ENCODE peak calls at places on chromosomes 5 and 9, in seven cellular contexts. B, X, S, K, Z, J and N are unnamed samples.

GRCh38 chr9:81589392-81589791 is 100.0 kb downstream of the TLE1 start:
- DNase-seq in X (no peak), Z (no peak), K (no peak), B (no peak), J (no peak), S (no peak), N (no peak)

GRCh38 chr5:78899922-78900362 is 85.2 kb downstream of the ARSB start:
- DNase-seq in J (peak), S (peak), Z (no peak), B (peak), K (no peak), X (peak), N (no peak)

GRCh38 chr5:174459832-174460448 is 264.4 kb upstream of the MSX2 start:
- DNase-seq in K (no peak), B (no peak), S (no peak), J (no peak), Z (no peak), X (no peak), N (no peak)

GRCh38 chr5:28374492-28374934 is 1336.1 kb upstream of the CDH9 start:
- DNase-seq in X (no peak), K (no peak), S (no peak), Z (no peak), B (peak), J (no peak), N (no peak)

GRCh38 chr9:94813379-94813778 is 86.9 kb downstream of the AOPEP start:
- DNase-seq in J (no peak), X (no peak), B (no peak), Z (no peak), K (no peak), S (peak), N (no peak)

GRCh38 chr5:9653811-9654210 is 23.7 kb upstream of the TAS2R1 start:
- DNase-seq in Z (peak), X (peak), S (peak), J (peak), B (no peak), K (no peak), N (no peak)

GRCh38 chr5:154860123-154860522 is 1.7 kb downstream of the CNOT8 start:
- DNase-seq in X (no peak), K (no peak), J (no peak), S (peak), B (peak), Z (peak), N (no peak)

GRCh38 chr9:127561491-127562270 is 50.4 kb upstream of the STXBP1 start:
- DNase-seq in K (no peak), J (peak), Z (peak), X (no peak), B (peak), S (peak), N (peak)

GRCh38 chr5:159385994-159386711 is 55.9 kb upstream of the IL12B start:
- DNase-seq in J (no peak), B (no peak), K (no peak), Z (no peak), X (no peak), S (no peak), N (no peak)

GRCh38 chr9:100211471-100211870 is 112.4 kb downstream of the INVS start:
- DNase-seq in J (no peak), X (no peak), Z (no peak), K (no peak), B (no peak), S (no peak), N (no peak)

GRCh38 chr5:175335691-175336090 is 108.3 kb downstream of the DRD1 start:
- DNase-seq in Z (no peak), J (no peak), S (no peak), X (no peak), B (no peak), K (no peak), N (no peak)

GRCh38 chr5:142426129-142426641 is 101.4 kb upstream of the SPRY4 start:
- DNase-seq in B (no peak), S (no peak), K (no peak), J (no peak), X (no peak), Z (peak), N (no peak)

GRCh38 chr5:83000448-83000847 is 76.7 kb downstream of the TMEM167A start:
- DNase-seq in B (no peak), Z (no peak), J (no peak), S (no peak), K (no peak), X (no peak), N (no peak)

GRCh38 chr5:53170748-53171349 is 61.3 kb upstream of the MOCS2 start:
- DNase-seq in Z (no peak), J (peak), S (peak), K (no peak), X (peak), B (no peak), N (no peak)

GRCh38 chr5:170722316-170722715 is 61.2 kb upstream of the GABRP start:
- DNase-seq in S (no peak), B (no peak), J (no peak), Z (no peak), X (no peak), K (no peak), N (no peak)

GRCh38 chr5:125349432-125349831 is 603.0 kb upstream of the ZNF608 start:
- DNase-seq in K (no peak), B (no peak), J (peak), S (peak), Z (no peak), X (no peak), N (no peak)

GRCh38 chr5:135246923-135247795 is 151.9 kb downstream of the MACROH2A1 start:
- DNase-seq in J (peak), Z (no peak), K (no peak), X (no peak), B (no peak), S (peak), N (peak)

GRCh38 chr9:93670208-93671029 is 94.0 kb downstream of the PHF2 start:
- DNase-seq in X (no peak), K (peak), S (peak), B (no peak), J (peak), Z (peak), N (peak)

GRCh38 chr5:125056641-125057345 is 310.4 kb upstream of the ZNF608 start:
- DNase-seq in K (no peak), Z (no peak), S (no peak), J (no peak), B (no peak), X (no peak), N (no peak)

GRCh38 chr5:98320317-98320716 is 453.1 kb upstream of the RGMB start:
- DNase-seq in Z (no peak), X (no peak), B (no peak), J (no peak), K (no peak), S (no peak), N (no peak)

GRCh38 chr9:128072144-128073021 is 4.4 kb downstream of the SLC25A25 start:
- DNase-seq in K (no peak), Z (peak), J (peak), X (peak), S (peak), B (peak), N (peak)